ENCODE peak calls at places on chromosomes 3 and 15, in eight cellular contexts. E is heart right ventricle, N is GM12865, C is psoas muscle, F is AG04450, O is Peyer's patch, Z is fibroblast of the aortic adventitia, G is neural progenitor cell. B is an unnamed sample.

GRCh38 chr15:22786868-22787698 is 639 bp downstream of the NIPA1 start:
- DNase-seq in E (no peak), Z (peak), O (peak), C (no peak), G (peak), N (peak), F (no peak), B (peak)

GRCh38 chr15:39213385-39213840 is 367.5 kb upstream of the THBS1 start:
- DNase-seq in N (no peak), E (peak), F (peak), Z (peak), C (no peak), O (no peak), G (peak), B (peak)

GRCh38 chr3:23805881-23806321 is at the start of gene UBE2E1:
- DNase-seq in O (peak), G (peak), E (peak), C (peak), Z (peak), N (peak), F (peak), B (peak)

GRCh38 chr3:153350420-153350819 is 188.4 kb downstream of the RAP2B start:
- DNase-seq in C (no peak), F (peak), Z (peak), G (no peak), N (no peak), E (no peak), O (no peak), B (peak)

GRCh38 chr15:64185331-64185911 is 22.6 kb upstream of the PPIB start:
- DNase-seq in N (no peak), Z (no peak), F (no peak), O (no peak), E (no peak), C (no peak), G (no peak), B (no peak)

GRCh38 chr3:58575986-58576652 is 1.1 kb downstream of the FAM107A start:
- DNase-seq in Z (no peak), E (peak), N (no peak), F (no peak), O (no peak), G (no peak), C (no peak), B (no peak)

GRCh38 chr3:174936590-174936989 is 77.5 kb downstream of the NAALADL2 start:
- DNase-seq in O (no peak), F (no peak), N (no peak), E (no peak), Z (no peak), G (no peak), C (no peak), B (no peak)

GRCh38 chr15:47371939-47372338 is 345.4 kb upstream of the SEMA6D start:
- DNase-seq in C (no peak), N (no peak), F (no peak), Z (no peak), E (no peak), G (no peak), O (no peak), B (no peak)

GRCh38 chr3:102148598-102149302 is 286.1 kb upstream of the ZPLD1 start:
- DNase-seq in G (no peak), C (no peak), N (no peak), Z (no peak), E (no peak), O (no peak), F (no peak), B (no peak)

GRCh38 chr3:128307029-128307633 is 153.8 kb downstream of the EEFSEC start:
- DNase-seq in C (no peak), E (no peak), N (no peak), F (no peak), O (no peak), G (peak), Z (no peak), B (no peak)

DNA sequence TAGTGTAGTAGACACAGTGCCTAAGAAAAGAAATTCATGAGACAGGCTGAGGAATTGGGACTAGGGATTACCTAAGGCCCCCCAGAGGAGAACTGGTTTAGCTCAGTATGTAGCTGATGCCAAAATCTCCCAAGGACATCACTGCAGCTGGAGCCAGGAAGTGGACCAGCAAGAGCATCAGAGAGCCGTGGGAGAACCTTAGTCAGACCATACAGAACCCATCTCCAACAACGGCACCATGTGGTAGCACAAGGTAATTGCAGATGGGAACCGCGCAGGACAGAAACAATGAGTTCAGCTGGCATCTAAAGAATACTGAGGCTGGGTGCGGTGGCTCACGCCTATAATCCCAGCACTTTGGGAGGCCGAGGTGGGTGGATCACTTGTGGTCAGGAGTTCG is 81.7 kb downstream of the WNT5A start:
- DNase-seq in G (peak), O (no peak), C (no peak), Z (peak), N (peak), F (no peak), E (no peak), B (peak)
- TF ChIP-seq CTCF in G (peak), O (no peak), C (peak), Z (peak), N (peak), F (peak), E (no peak), B (no peak)

GRCh38 chr3:147355104-147355854 is 51.1 kb downstream of the ZIC4 start:
- DNase-seq in O (no peak), E (no peak), C (no peak), N (no peak), F (no peak), G (peak), Z (no peak), B (no peak)
- H3K4me3 ChIP-seq in O (no peak), E (no peak), C (peak), N (no peak), F (no peak), G (peak), Z (no peak), B (no peak)

GRCh38 chr3:16373270-16373785 is 108.3 kb downstream of the OXNAD1 start:
- DNase-seq in E (no peak), O (no peak), N (peak), F (no peak), G (no peak), Z (no peak), C (no peak), B (no peak)
- TF ChIP-seq CTCF in E (no peak), O (no peak), N (no peak), F (no peak), G (no peak), Z (no peak), C (no peak), B (no peak)

DNA sequence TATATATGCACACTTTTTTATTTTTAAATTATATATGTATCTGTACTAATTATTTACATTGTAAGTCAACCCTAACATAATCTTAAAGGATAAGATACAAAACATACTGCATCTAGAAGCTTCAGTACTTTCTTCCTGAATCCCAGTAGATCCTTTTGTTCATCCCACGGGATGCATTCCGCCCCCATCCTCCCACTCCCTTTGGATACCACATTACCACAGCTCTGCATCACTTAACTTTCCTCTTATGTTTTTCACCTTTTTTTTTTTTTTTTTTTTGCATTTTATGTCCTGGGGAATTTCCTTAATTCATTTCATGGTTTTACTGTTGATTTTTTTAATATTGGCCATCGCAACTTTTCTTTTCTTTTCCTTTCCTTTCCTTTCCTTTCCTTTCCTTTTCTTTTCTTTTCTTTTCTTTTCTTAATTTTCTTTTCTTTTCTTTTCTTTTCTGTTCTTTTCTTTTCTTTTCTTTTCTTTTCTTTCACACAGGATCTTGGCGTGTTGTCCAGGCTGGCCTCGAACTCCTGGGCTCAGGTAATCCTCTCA is 3.0 kb downstream of the OPA1 start:
- DNase-seq in E (no peak), C (no peak), G (no peak), F (no peak), Z (no peak), N (no peak), O (no peak), B (no peak)
- H3K4me3 ChIP-seq in E (no peak), C (no peak), G (no peak), F (no peak), Z (no peak), N (no peak), O (no peak), B (no peak)

GRCh38 chr3:97860364-97860763 is 38.6 kb downstream of the CRYBG3 start:
- DNase-seq in F (no peak), Z (no peak), E (no peak), O (no peak), G (no peak), C (no peak), N (no peak), B (no peak)

GRCh38 chr3:97863025-97863424 is 41.2 kb downstream of the CRYBG3 start:
- DNase-seq in O (no peak), F (no peak), Z (peak), E (peak), G (no peak), N (no peak), C (no peak), B (peak)

GRCh38 chr3:97863775-97864174 is 42.0 kb downstream of the CRYBG3 start:
- DNase-seq in Z (no peak), N (no peak), C (no peak), F (no peak), O (no peak), E (no peak), G (no peak), B (no peak)

GRCh38 chr3:97857401-97857800 is 35.6 kb downstream of the CRYBG3 start:
- DNase-seq in C (no peak), G (no peak), E (no peak), F (no peak), N (no peak), O (no peak), Z (no peak), B (no peak)

DNA sequence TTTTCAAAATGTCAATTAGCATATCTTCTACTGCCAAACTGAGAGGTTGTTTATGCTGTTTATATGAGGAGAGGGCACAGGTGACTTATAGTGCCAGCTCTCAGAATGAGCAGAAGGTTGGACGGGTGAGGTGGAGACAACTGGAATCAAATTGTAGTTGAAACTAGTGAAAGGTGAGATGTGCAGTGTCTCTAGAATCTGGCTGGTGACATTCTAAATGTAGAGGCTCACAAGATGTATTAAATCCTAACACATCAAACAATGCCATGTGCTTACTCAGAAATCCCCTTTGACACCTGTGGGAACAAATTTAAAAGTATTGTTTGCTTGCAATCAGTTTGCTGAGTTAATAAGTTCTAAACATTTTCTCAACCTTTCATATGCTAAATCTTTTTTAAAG is 40.8 kb downstream of the CRYBG3 start:
- DNase-seq in G (no peak), C (no peak), N (no peak), F (no peak), E (no peak), O (no peak), Z (no peak), B (no peak)
- TF ChIP-seq CTCF in G (no peak), C (no peak), N (no peak), F (no peak), E (no peak), O (no peak), Z (no peak), B (no peak)

GRCh38 chr3:126468028-126468891 is 7.4 kb downstream of the ZXDC start:
- DNase-seq in G (no peak), Z (no peak), N (no peak), E (no peak), O (peak), F (no peak), C (peak), B (peak)
- H3K4me3 ChIP-seq in G (no peak), Z (no peak), N (no peak), E (no peak), O (no peak), F (no peak), C (no peak), B (no peak)

B was measured in AG10803.